ENCODE peak calls at places on chromosomes 1 and 21, in eight cellular contexts. One of them, this sample, is unnamed.

GRCh38 chr1:35499652-35500176 is 57.5 kb downstream of the KIAA0319L start:
- DNase-seq in uterus: no peak
- DNase-seq in stimulated activated naive CD8-positive, alpha-beta T cell treated with anti-CD3 and anti-CD28 coated beads, Interleukin-15, Interleukin-2, amounts not matched to agents 100 U/mL and 50 U/mL, for 24 hours: no peak
- DNase-seq in CD4-positive, alpha-beta memory T cell: peak; percentile 50
- DNase-seq in stimulated activated CD4-positive, alpha-beta T cell treated with anti-CD3 and anti-CD28 coated beads, Interleukin-2, amount 100 ng/mL, for 48 hours: peak; percentile 4
- DNase-seq in NCI-H2029 treated with DMSO at 0.1 percent for 48 hours: no peak
- DNase-seq in activated naive CD4-positive, alpha-beta T cell treated with anti-CD3 and anti-CD28 coated beads, Interleukin-2, amount 10 ng/mL, durations not matched to agents 7 days and 5 days: peak; percentile 67
- DNase-seq in Right ventricle myocardium superior: no peak
- DNase-seq in this sample: no peak

GRCh38 chr1:2597441-2598328 is 11.1 kb downstream of the PRXL2B start:
- DNase-seq in NCI-H2029 treated with DMSO at 0.1 percent for 48 hours: no peak
- DNase-seq in stimulated activated naive CD8-positive, alpha-beta T cell treated with anti-CD3 and anti-CD28 coated beads, Interleukin-15, Interleukin-2, amounts not matched to agents 100 U/mL and 50 U/mL, for 24 hours: no peak
- DNase-seq in Right ventricle myocardium superior: peak; percentile 31
- DNase-seq in stimulated activated CD4-positive, alpha-beta T cell treated with anti-CD3 and anti-CD28 coated beads, Interleukin-2, amount 100 ng/mL, for 48 hours: no peak
- DNase-seq in uterus: peak; percentile 11
- DNase-seq in CD4-positive, alpha-beta memory T cell: no peak
- DNase-seq in activated naive CD4-positive, alpha-beta T cell treated with anti-CD3 and anti-CD28 coated beads, Interleukin-2, amount 10 ng/mL, durations not matched to agents 7 days and 5 days: peak; percentile 17
- DNase-seq in this sample: no peak

GRCh38 chr1:201376464-201377374 is 761 bp downstream of the TNNT2 start:
- DNase-seq in stimulated activated CD4-positive, alpha-beta T cell treated with anti-CD3 and anti-CD28 coated beads, Interleukin-2, amount 100 ng/mL, for 48 hours: peak; percentile 3
- DNase-seq in Right ventricle myocardium superior: no peak
- DNase-seq in NCI-H2029 treated with DMSO at 0.1 percent for 48 hours: no peak
- DNase-seq in CD4-positive, alpha-beta memory T cell: no peak
- DNase-seq in stimulated activated naive CD8-positive, alpha-beta T cell treated with anti-CD3 and anti-CD28 coated beads, Interleukin-15, Interleukin-2, amounts not matched to agents 100 U/mL and 50 U/mL, for 24 hours: peak; percentile 26
- DNase-seq in uterus: no peak
- DNase-seq in activated naive CD4-positive, alpha-beta T cell treated with anti-CD3 and anti-CD28 coated beads, Interleukin-2, amount 10 ng/mL, durations not matched to agents 7 days and 5 days: peak; percentile 36
- DNase-seq in this sample: no peak

GRCh38 chr21:26565105-26565504 is 8.0 kb downstream of the CYYR1 start:
- DNase-seq in uterus: no peak
- DNase-seq in activated naive CD4-positive, alpha-beta T cell treated with anti-CD3 and anti-CD28 coated beads, Interleukin-2, amount 10 ng/mL, durations not matched to agents 7 days and 5 days: no peak
- DNase-seq in Right ventricle myocardium superior: no peak
- DNase-seq in NCI-H2029 treated with DMSO at 0.1 percent for 48 hours: no peak
- DNase-seq in stimulated activated naive CD8-positive, alpha-beta T cell treated with anti-CD3 and anti-CD28 coated beads, Interleukin-15, Interleukin-2, amounts not matched to agents 100 U/mL and 50 U/mL, for 24 hours: no peak
- DNase-seq in stimulated activated CD4-positive, alpha-beta T cell treated with anti-CD3 and anti-CD28 coated beads, Interleukin-2, amount 100 ng/mL, for 48 hours: no peak
- DNase-seq in CD4-positive, alpha-beta memory T cell: no peak
- DNase-seq in this sample: no peak

GRCh38 chr1:65525297-65526048 is 105.0 kb downstream of the LEPR start:
- DNase-seq in NCI-H2029 treated with DMSO at 0.1 percent for 48 hours: no peak
- DNase-seq in uterus: no peak
- DNase-seq in stimulated activated CD4-positive, alpha-beta T cell treated with anti-CD3 and anti-CD28 coated beads, Interleukin-2, amount 100 ng/mL, for 48 hours: no peak
- DNase-seq in Right ventricle myocardium superior: no peak
- DNase-seq in CD4-positive, alpha-beta memory T cell: no peak
- DNase-seq in activated naive CD4-positive, alpha-beta T cell treated with anti-CD3 and anti-CD28 coated beads, Interleukin-2, amount 10 ng/mL, durations not matched to agents 7 days and 5 days: no peak
- DNase-seq in stimulated activated naive CD8-positive, alpha-beta T cell treated with anti-CD3 and anti-CD28 coated beads, Interleukin-15, Interleukin-2, amounts not matched to agents 100 U/mL and 50 U/mL, for 24 hours: peak; percentile 14
- DNase-seq in this sample: peak; percentile 35

GRCh38 chr1:162690672-162691434 is 58.6 kb downstream of the DDR2 start:
- DNase-seq in stimulated activated CD4-positive, alpha-beta T cell treated with anti-CD3 and anti-CD28 coated beads, Interleukin-2, amount 100 ng/mL, for 48 hours: no peak
- DNase-seq in Right ventricle myocardium superior: peak; percentile 70
- DNase-seq in CD4-positive, alpha-beta memory T cell: no peak
- DNase-seq in activated naive CD4-positive, alpha-beta T cell treated with anti-CD3 and anti-CD28 coated beads, Interleukin-2, amount 10 ng/mL, durations not matched to agents 7 days and 5 days: no peak
- DNase-seq in uterus: peak; percentile 77
- DNase-seq in NCI-H2029 treated with DMSO at 0.1 percent for 48 hours: no peak
- DNase-seq in stimulated activated naive CD8-positive, alpha-beta T cell treated with anti-CD3 and anti-CD28 coated beads, Interleukin-15, Interleukin-2, amounts not matched to agents 100 U/mL and 50 U/mL, for 24 hours: no peak
- DNase-seq in this sample: peak; percentile 71

GRCh38 chr1:60825593-60825992 is 256.8 kb upstream of the NFIA start:
- DNase-seq in activated naive CD4-positive, alpha-beta T cell treated with anti-CD3 and anti-CD28 coated beads, Interleukin-2, amount 10 ng/mL, durations not matched to agents 7 days and 5 days: no peak
- DNase-seq in stimulated activated CD4-positive, alpha-beta T cell treated with anti-CD3 and anti-CD28 coated beads, Interleukin-2, amount 100 ng/mL, for 48 hours: no peak
- DNase-seq in NCI-H2029 treated with DMSO at 0.1 percent for 48 hours: no peak
- DNase-seq in CD4-positive, alpha-beta memory T cell: no peak
- DNase-seq in Right ventricle myocardium superior: no peak
- DNase-seq in uterus: no peak
- DNase-seq in stimulated activated naive CD8-positive, alpha-beta T cell treated with anti-CD3 and anti-CD28 coated beads, Interleukin-15, Interleukin-2, amounts not matched to agents 100 U/mL and 50 U/mL, for 24 hours: no peak
- DNase-seq in this sample: no peak

GRCh38 chr1:29249170-29249691 is 12.9 kb downstream of the PTPRU start:
- DNase-seq in Right ventricle myocardium superior: no peak
- DNase-seq in activated naive CD4-positive, alpha-beta T cell treated with anti-CD3 and anti-CD28 coated beads, Interleukin-2, amount 10 ng/mL, durations not matched to agents 7 days and 5 days: no peak
- DNase-seq in uterus: no peak
- DNase-seq in CD4-positive, alpha-beta memory T cell: no peak
- DNase-seq in stimulated activated CD4-positive, alpha-beta T cell treated with anti-CD3 and anti-CD28 coated beads, Interleukin-2, amount 100 ng/mL, for 48 hours: no peak
- DNase-seq in stimulated activated naive CD8-positive, alpha-beta T cell treated with anti-CD3 and anti-CD28 coated beads, Interleukin-15, Interleukin-2, amounts not matched to agents 100 U/mL and 50 U/mL, for 24 hours: no peak
- DNase-seq in NCI-H2029 treated with DMSO at 0.1 percent for 48 hours: no peak
- DNase-seq in this sample: no peak

GRCh38 chr1:46477153-46477929 is 12.3 kb upstream of the DMBX1 start:
- DNase-seq in Right ventricle myocardium superior: peak; percentile 83
- DNase-seq in CD4-positive, alpha-beta memory T cell: peak; percentile 67
- DNase-seq in stimulated activated CD4-positive, alpha-beta T cell treated with anti-CD3 and anti-CD28 coated beads, Interleukin-2, amount 100 ng/mL, for 48 hours: peak; percentile 78
- DNase-seq in activated naive CD4-positive, alpha-beta T cell treated with anti-CD3 and anti-CD28 coated beads, Interleukin-2, amount 10 ng/mL, durations not matched to agents 7 days and 5 days: peak; percentile 83
- DNase-seq in uterus: peak; percentile 41
- DNase-seq in NCI-H2029 treated with DMSO at 0.1 percent for 48 hours: peak; percentile 89
- DNase-seq in stimulated activated naive CD8-positive, alpha-beta T cell treated with anti-CD3 and anti-CD28 coated beads, Interleukin-15, Interleukin-2, amounts not matched to agents 100 U/mL and 50 U/mL, for 24 hours: peak; percentile 83
- DNase-seq in this sample: peak; percentile 69

This sample was measured in psoas muscle.